ENCODE peak calls at places on chromosomes 4 and X, in four cellular contexts. R, U, G and X are unnamed samples.

GRCh38 chr4:142272452-142272851 is 573.6 kb downstream of the INPP4B start:
- DNase-seq in R (no peak), U (no peak), G (no peak), X (no peak)

GRCh38 chr4:186726440-186727148 is 2.9 kb upstream of the FAT1 start:
- DNase-seq in R (peak; percentile 79), U (peak; percentile 75), G (peak; percentile 84), X (no peak)

GRCh38 chr4:112145820-112146813 is 863 bp downstream of the FAM241A start:
- DNase-seq in R (peak; percentile 53), U (peak; percentile 73), G (peak; percentile 42), X (peak; percentile 17)

GRCh38 chrX:101164766-101165590 is 54.6 kb upstream of the DRP2 start:
- DNase-seq in R (no peak), U (no peak), G (no peak), X (no peak)

GRCh38 chrX:22534643-22535042 is 261.9 kb downstream of the CBLL2 start:
- DNase-seq in R (no peak), U (no peak), G (no peak), X (no peak)

GRCh38 chr4:105896984-105897760 is 1.9 kb downstream of the NPNT start:
- DNase-seq in R (no peak), U (no peak), G (no peak), X (no peak)

GRCh38 chrX:150361777-150362351 is 1.3 kb upstream of the MAMLD1 start:
- DNase-seq in R (peak; percentile 28), U (peak; percentile 40), G (no peak), X (no peak)

GRCh38 chr4:128653514-128654420 is 155.7 kb upstream of the JADE1 start:
- DNase-seq in R (no peak), U (no peak), G (no peak), X (no peak)

GRCh38 chr4:7649741-7650531 is 215.2 kb upstream of the PSAPL1 start:
- DNase-seq in R (no peak), U (no peak), G (no peak), X (peak; percentile 9)

GRCh38 chr4:179867300-179867878 is 2375.8 kb upstream of the TENM3 start:
- DNase-seq in R (peak; percentile 89), U (peak; percentile 56), G (peak; percentile 15), X (peak; percentile 16)

GRCh38 chr4:140439644-140440043 is 12.2 kb upstream of the CLGN start:
- DNase-seq in R (no peak), U (no peak), G (no peak), X (no peak)

GRCh38 chrX:149720021-149720689 is 8.3 kb downstream of the MAGEA11 start:
- DNase-seq in R (no peak), U (no peak), G (no peak), X (no peak)

GRCh38 chrX:30141966-30142365 is 73.4 kb upstream of the MAGEB2 start:
- DNase-seq in R (peak; percentile 12), U (peak; percentile 37), G (peak; percentile 33), X (no peak)

GRCh38 chr4:123037809-123038208 is 115.4 kb upstream of the NUDT6 start:
- DNase-seq in R (no peak), U (no peak), G (no peak), X (no peak)

GRCh38 chr4:113616443-113616842 is 145.1 kb downstream of the CAMK2D start:
- DNase-seq in R (no peak), U (no peak), G (no peak), X (no peak)

GRCh38 chr4:107721436-107722090 is 1.5 kb upstream of the PAPSS1 start:
- DNase-seq in R (peak; percentile 59), U (no peak), G (no peak), X (no peak)

GRCh38 chr4:19063662-19064061 is 1042.1 kb upstream of the LCORL start:
- DNase-seq in R (peak; percentile 12), U (no peak), G (no peak), X (no peak)

GRCh38 chrX:148134578-148134977 is 153.4 kb downstream of the FMR1NB start:
- DNase-seq in R (no peak), U (no peak), G (no peak), X (no peak)

GRCh38 chrX:116694046-116694445 is 231.3 kb upstream of the CT83 start:
- DNase-seq in R (no peak), U (no peak), G (no peak), X (no peak)

GRCh38 chr4:78068481-78068880 is 11.4 kb downstream of the FRAS1 start:
- DNase-seq in R (no peak), U (no peak), G (no peak), X (no peak)

GRCh38 chr4:40722576-40723161 is 27.1 kb upstream of the NSUN7 start:
- DNase-seq in R (no peak), U (no peak), G (no peak), X (peak; percentile 66)

GRCh38 chr4:6019316-6020263 is 1.4 kb upstream of the C4orf50 start:
- DNase-seq in R (peak; percentile 76), U (peak; percentile 72), G (peak; percentile 79), X (no peak)

GRCh38 chr4:66095065-66095464 is 424.8 kb upstream of the EPHA5 start:
- DNase-seq in R (no peak), U (no peak), G (no peak), X (no peak)

GRCh38 chrX:71941771-71942170 is 31.1 kb downstream of the NHSL2 start:
- DNase-seq in R (no peak), U (no peak), G (no peak), X (no peak)

GRCh38 chr4:1207603-1208265 is 35.4 kb upstream of the SPON2 start:
- DNase-seq in R (peak; percentile 11), U (peak; percentile 63), G (no peak), X (no peak)

GRCh38 chr4:156956359-156956758 is 15.2 kb downstream of the PDGFC start:
- DNase-seq in R (no peak), U (no peak), G (no peak), X (no peak)

GRCh38 chrX:31266172-31267076 is 194.6 kb upstream of the FTHL17 start:
- DNase-seq in R (peak; percentile 63), U (peak; percentile 79), G (peak; percentile 70), X (no peak)

GRCh38 chr4:89837385-89837995 is 529 bp upstream of the SNCA start:
- DNase-seq in R (peak; percentile 66), U (peak; percentile 54), G (peak; percentile 6), X (no peak)

GRCh38 chrX:1558761-1559468 is 21.9 kb upstream of the P2RY8 start:
- DNase-seq in R (no peak), U (no peak), G (no peak), X (no peak)

GRCh38 chrX:39819921-39820849 is 277.6 kb downstream of the BCOR start:
- DNase-seq in R (peak; percentile 15), U (peak; percentile 72), G (no peak), X (no peak)

GRCh38 chr4:13483142-13484044 is 747 bp downstream of the RAB28 start:
- DNase-seq in R (peak; percentile 50), U (peak; percentile 42), G (peak; percentile 12), X (no peak)

GRCh38 chrX:21166302-21166982 is 207.8 kb upstream of the CNKSR2 start:
- DNase-seq in R (no peak), U (no peak), G (no peak), X (no peak)

GRCh38 chrX:58025979-58026378 is 115.7 kb upstream of the ZXDA start:
- DNase-seq in R (peak; percentile 9), U (peak; percentile 20), G (peak; percentile 6), X (no peak)

GRCh38 chr4:130306566-130306965 is 1210.6 kb downstream of the C4orf33 start:
- DNase-seq in R (peak; percentile 65), U (no peak), G (no peak), X (no peak)

GRCh38 chrX:153650959-153651358 is 4.0 kb downstream of the DUSP9 start:
- DNase-seq in R (no peak), U (no peak), G (no peak), X (no peak)

DNA sequence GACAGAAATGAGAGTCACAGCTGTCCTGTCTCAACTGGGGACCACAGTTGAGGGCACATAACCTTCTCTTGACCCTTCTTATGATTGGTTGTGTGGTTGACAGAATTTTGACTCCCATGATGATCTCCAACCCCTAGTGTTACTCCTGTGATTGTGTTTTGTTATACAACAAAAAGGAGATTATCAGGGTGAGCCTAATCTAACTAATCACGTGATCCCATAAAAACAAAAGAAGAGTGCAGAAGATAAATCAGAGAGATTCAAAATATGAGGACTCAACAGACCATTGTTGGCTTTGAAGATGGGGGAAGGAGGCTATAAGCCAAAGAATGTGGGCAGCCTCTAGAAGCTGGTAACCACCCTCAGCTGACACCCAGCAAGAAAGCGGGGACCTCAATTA is 72.7 kb downstream of the GUCY2F start:
- DNase-seq in R (no peak), U (no peak), G (no peak), X (no peak)
- TF ChIP-seq USF1 in R (no peak), U (no peak), G (no peak), X (no peak)

DNA sequence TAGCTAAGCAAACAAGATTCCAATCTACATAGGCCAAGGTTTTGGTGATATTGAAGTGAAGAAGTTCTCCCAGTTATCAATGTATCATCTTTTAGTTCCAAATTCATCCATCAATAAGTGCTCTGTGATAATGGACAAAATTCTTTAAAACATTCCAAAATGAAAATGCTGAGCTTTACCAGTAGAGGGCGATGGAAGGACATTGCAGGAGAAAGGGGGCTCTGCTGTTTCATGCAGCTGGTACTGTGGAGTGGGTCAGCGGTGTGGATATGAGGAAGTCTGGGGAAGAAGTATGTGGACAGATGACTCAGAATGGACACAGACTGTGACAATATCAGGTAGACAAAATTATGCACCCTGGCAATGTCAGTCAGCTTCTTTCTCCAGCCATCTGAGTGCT is 46.6 kb upstream of the HS6ST2 start:
- DNase-seq in R (no peak), U (peak; percentile 39), G (peak; percentile 7), X (no peak)
- TF ChIP-seq USF1 in R (no peak), U (no peak), G (no peak), X (no peak)

GRCh38 chrX:109774136-109774535 is 41.1 kb upstream of the ACSL4 start:
- DNase-seq in R (no peak), U (no peak), G (no peak), X (no peak)
- TF ChIP-seq USF1 in R (no peak), U (no peak), G (no peak), X (no peak)

GRCh38 chrX:85084770-85085393 is 81.2 kb downstream of the APOOL start:
- DNase-seq in R (no peak), U (peak; percentile 50), G (peak; percentile 49), X (peak; percentile 8)
- TF ChIP-seq USF1 in R (no peak), U (no peak), G (no peak), X (no peak)

GRCh38 chrX:11968991-11969390 is 169.3 kb upstream of the FRMPD4 start:
- DNase-seq in R (no peak), U (no peak), G (no peak), X (no peak)
- TF ChIP-seq USF1 in R (no peak), U (no peak), G (no peak), X (no peak)

DNA sequence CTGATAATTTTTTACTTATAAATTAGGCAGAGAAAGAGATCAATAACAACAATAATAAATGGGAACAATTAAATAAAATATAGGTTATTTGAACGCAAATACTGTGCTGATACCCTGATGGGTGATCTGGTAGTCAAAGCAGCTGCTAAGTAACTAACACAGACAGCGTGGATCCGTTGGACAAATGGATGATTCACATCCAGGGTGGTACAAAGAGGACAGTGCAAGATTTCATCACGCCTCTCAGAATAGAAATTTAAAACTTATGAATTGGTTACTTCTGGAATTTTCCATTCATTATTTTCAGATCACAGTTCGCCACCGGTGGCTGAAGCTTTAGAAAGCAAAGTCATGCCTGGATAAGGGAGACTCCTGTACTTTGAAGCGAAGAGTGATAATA is 1066.0 kb upstream of the ADGRL3 start:
- DNase-seq in R (no peak), U (no peak), G (no peak), X (no peak)
- TF ChIP-seq USF1 in R (no peak), U (no peak), G (no peak), X (no peak)